ENCODE peak calls at places on chromosomes 2 and 18, in nine cellular contexts. One of them, this sample, is unnamed.

GRCh38 chr2:126315840-126316239 is 340.1 kb upstream of the GYPC start:
- DNase-seq in Calu3: no peak
- DNase-seq in GOT3: no peak
- DNase-seq in hippocampal formation: no peak
- DNase-seq in EL: peak; percentile 14
- DNase-seq in stimulated activated CD4-positive, alpha-beta T cell treated with anti-CD3 and anti-CD28 coated beads, Interleukin-2, amount 100 ng/mL, for 24 hours: no peak
- DNase-seq in K562: no peak
- DNase-seq in NCI-H1105: no peak
- DNase-seq in tibial artery: no peak
- DNase-seq in this sample: no peak

GRCh38 chr2:145822892-145823534 is 1303.1 kb upstream of the ZEB2 start:
- DNase-seq in stimulated activated CD4-positive, alpha-beta T cell treated with anti-CD3 and anti-CD28 coated beads, Interleukin-2, amount 100 ng/mL, for 24 hours: no peak
- DNase-seq in tibial artery: no peak
- DNase-seq in NCI-H1105: no peak
- DNase-seq in GOT3: no peak
- DNase-seq in hippocampal formation: no peak
- DNase-seq in K562: no peak
- DNase-seq in Calu3: no peak
- DNase-seq in EL: no peak
- DNase-seq in this sample: no peak

GRCh38 chr18:36015629-36016028 is 43.1 kb downstream of the RMP24 start:
- DNase-seq in K562: no peak
- DNase-seq in NCI-H1105: no peak
- DNase-seq in hippocampal formation: no peak
- DNase-seq in tibial artery: no peak
- DNase-seq in Calu3: no peak
- DNase-seq in stimulated activated CD4-positive, alpha-beta T cell treated with anti-CD3 and anti-CD28 coated beads, Interleukin-2, amount 100 ng/mL, for 24 hours: no peak
- DNase-seq in EL: no peak
- DNase-seq in GOT3: no peak
- DNase-seq in this sample: no peak

GRCh38 chr2:102000813-102001766 is 9.3 kb downstream of the IL1R2 start:
- DNase-seq in EL: no peak
- DNase-seq in Calu3: no peak
- DNase-seq in K562: no peak
- DNase-seq in stimulated activated CD4-positive, alpha-beta T cell treated with anti-CD3 and anti-CD28 coated beads, Interleukin-2, amount 100 ng/mL, for 24 hours: no peak
- DNase-seq in tibial artery: no peak
- DNase-seq in hippocampal formation: no peak
- DNase-seq in NCI-H1105: no peak
- DNase-seq in GOT3: no peak
- DNase-seq in this sample: no peak

GRCh38 chr18:37265382-37265781 is 300.2 kb downstream of the CELF4 start:
- DNase-seq in hippocampal formation: no peak
- DNase-seq in NCI-H1105: no peak
- DNase-seq in Calu3: no peak
- DNase-seq in GOT3: no peak
- DNase-seq in tibial artery: no peak
- DNase-seq in K562: no peak
- DNase-seq in stimulated activated CD4-positive, alpha-beta T cell treated with anti-CD3 and anti-CD28 coated beads, Interleukin-2, amount 100 ng/mL, for 24 hours: no peak
- DNase-seq in EL: no peak
- DNase-seq in this sample: no peak

GRCh38 chr2:201040867-201041628 is 30.4 kb downstream of the HYCC2 start:
- DNase-seq in NCI-H1105: no peak
- DNase-seq in Calu3: no peak
- DNase-seq in GOT3: no peak
- DNase-seq in hippocampal formation: no peak
- DNase-seq in K562: no peak
- DNase-seq in stimulated activated CD4-positive, alpha-beta T cell treated with anti-CD3 and anti-CD28 coated beads, Interleukin-2, amount 100 ng/mL, for 24 hours: no peak
- DNase-seq in tibial artery: no peak
- DNase-seq in EL: no peak
- DNase-seq in this sample: no peak

GRCh38 chr2:231545105-231545902 is 15.1 kb upstream of the NMUR1 start:
- DNase-seq in GOT3: no peak
- DNase-seq in NCI-H1105: no peak
- DNase-seq in tibial artery: peak; percentile 40
- DNase-seq in EL: peak; percentile 56
- DNase-seq in stimulated activated CD4-positive, alpha-beta T cell treated with anti-CD3 and anti-CD28 coated beads, Interleukin-2, amount 100 ng/mL, for 24 hours: peak; percentile 64
- DNase-seq in K562: no peak
- DNase-seq in hippocampal formation: peak; percentile 30
- DNase-seq in Calu3: no peak
- DNase-seq in this sample: no peak

GRCh38 chr2:215748446-215748845 is 264.9 kb downstream of the MREG start:
- DNase-seq in EL: no peak
- DNase-seq in Calu3: no peak
- DNase-seq in stimulated activated CD4-positive, alpha-beta T cell treated with anti-CD3 and anti-CD28 coated beads, Interleukin-2, amount 100 ng/mL, for 24 hours: no peak
- DNase-seq in NCI-H1105: no peak
- DNase-seq in hippocampal formation: peak; percentile 25
- DNase-seq in GOT3: no peak
- DNase-seq in K562: no peak
- DNase-seq in tibial artery: peak; percentile 41
- DNase-seq in this sample: no peak

GRCh38 chr2:128169497-128169896 is 78.5 kb downstream of the UGGT1 start:
- DNase-seq in tibial artery: no peak
- DNase-seq in K562: no peak
- DNase-seq in EL: peak; percentile 7
- DNase-seq in Calu3: no peak
- DNase-seq in stimulated activated CD4-positive, alpha-beta T cell treated with anti-CD3 and anti-CD28 coated beads, Interleukin-2, amount 100 ng/mL, for 24 hours: no peak
- DNase-seq in hippocampal formation: no peak
- DNase-seq in GOT3: no peak
- DNase-seq in NCI-H1105: no peak
- DNase-seq in this sample: no peak

GRCh38 chr2:83081835-83082522 is 1377.1 kb downstream of the SUCLG1 start:
- DNase-seq in hippocampal formation: no peak
- DNase-seq in K562: peak; percentile 7
- DNase-seq in tibial artery: no peak
- DNase-seq in EL: peak; percentile 78
- DNase-seq in stimulated activated CD4-positive, alpha-beta T cell treated with anti-CD3 and anti-CD28 coated beads, Interleukin-2, amount 100 ng/mL, for 24 hours: no peak
- DNase-seq in NCI-H1105: peak; percentile 75
- DNase-seq in Calu3: no peak
- DNase-seq in GOT3: no peak
- DNase-seq in this sample: no peak

GRCh38 chr2:85924522-85924921 is 35.7 kb upstream of the ST3GAL5 start:
- DNase-seq in tibial artery: peak; percentile 70
- DNase-seq in stimulated activated CD4-positive, alpha-beta T cell treated with anti-CD3 and anti-CD28 coated beads, Interleukin-2, amount 100 ng/mL, for 24 hours: no peak
- DNase-seq in GOT3: no peak
- DNase-seq in K562: no peak
- DNase-seq in EL: peak; percentile 23
- DNase-seq in Calu3: no peak
- DNase-seq in hippocampal formation: peak; percentile 56
- DNase-seq in NCI-H1105: no peak
- DNase-seq in this sample: no peak

GRCh38 chr2:170243118-170243837 is 65.3 kb downstream of the MYO3B start:
- DNase-seq in stimulated activated CD4-positive, alpha-beta T cell treated with anti-CD3 and anti-CD28 coated beads, Interleukin-2, amount 100 ng/mL, for 24 hours: no peak
- DNase-seq in tibial artery: no peak
- DNase-seq in K562: peak; percentile 32
- DNase-seq in EL: peak; percentile 5
- DNase-seq in GOT3: no peak
- DNase-seq in Calu3: no peak
- DNase-seq in hippocampal formation: no peak
- DNase-seq in NCI-H1105: no peak
- DNase-seq in this sample: no peak

GRCh38 chr2:68171146-68171545 is 13.5 kb downstream of the PNO1 start:
- DNase-seq in Calu3: no peak
- DNase-seq in GOT3: no peak
- DNase-seq in EL: no peak
- DNase-seq in K562: no peak
- DNase-seq in stimulated activated CD4-positive, alpha-beta T cell treated with anti-CD3 and anti-CD28 coated beads, Interleukin-2, amount 100 ng/mL, for 24 hours: no peak
- DNase-seq in tibial artery: no peak
- DNase-seq in NCI-H1105: no peak
- DNase-seq in hippocampal formation: no peak
- DNase-seq in this sample: no peak

GRCh38 chr2:30306522-30306921 is 75.2 kb downstream of the LBH start:
- DNase-seq in hippocampal formation: no peak
- DNase-seq in tibial artery: no peak
- DNase-seq in stimulated activated CD4-positive, alpha-beta T cell treated with anti-CD3 and anti-CD28 coated beads, Interleukin-2, amount 100 ng/mL, for 24 hours: peak; percentile 10
- DNase-seq in K562: no peak
- DNase-seq in Calu3: no peak
- DNase-seq in NCI-H1105: no peak
- DNase-seq in GOT3: no peak
- DNase-seq in EL: no peak
- DNase-seq in this sample: no peak

GRCh38 chr2:112032615-112033457 is 22.2 kb upstream of the TMEM87B start:
- DNase-seq in tibial artery: peak; percentile 78
- DNase-seq in EL: peak; percentile 76
- DNase-seq in GOT3: no peak
- DNase-seq in NCI-H1105: no peak
- DNase-seq in Calu3: peak; percentile 74
- DNase-seq in hippocampal formation: peak; percentile 17
- DNase-seq in K562: no peak
- DNase-seq in stimulated activated CD4-positive, alpha-beta T cell treated with anti-CD3 and anti-CD28 coated beads, Interleukin-2, amount 100 ng/mL, for 24 hours: no peak
- DNase-seq in this sample: no peak

GRCh38 chr2:237968048-237968862 is 1.4 kb downstream of the UBE2F start:
- DNase-seq in tibial artery: peak; percentile 58
- DNase-seq in hippocampal formation: peak; percentile 50
- DNase-seq in K562: no peak
- DNase-seq in Calu3: no peak
- DNase-seq in NCI-H1105: no peak
- DNase-seq in GOT3: no peak
- DNase-seq in EL: peak; percentile 48
- DNase-seq in stimulated activated CD4-positive, alpha-beta T cell treated with anti-CD3 and anti-CD28 coated beads, Interleukin-2, amount 100 ng/mL, for 24 hours: peak; percentile 43
- DNase-seq in this sample: no peak

GRCh38 chr2:36163520-36164239 is 191.9 kb upstream of the CRIM1 start:
- DNase-seq in Calu3: no peak
- DNase-seq in GOT3: no peak
- DNase-seq in EL: no peak
- DNase-seq in NCI-H1105: no peak
- DNase-seq in stimulated activated CD4-positive, alpha-beta T cell treated with anti-CD3 and anti-CD28 coated beads, Interleukin-2, amount 100 ng/mL, for 24 hours: no peak
- DNase-seq in K562: no peak
- DNase-seq in tibial artery: no peak
- DNase-seq in hippocampal formation: no peak
- DNase-seq in this sample: no peak